ENCODE peak calls at places on chromosomes 12 and 14, in nine cellular contexts. Z, X, L, Q, P, G, O, H and C are unnamed samples. For H3K27me3, the result is how much of the 10 kb centered on the place peaks cover.

GRCh38 chr14:62269204-62269603 is 507.0 kb downstream of the SNAPC1 start:
- DNase-seq in Z (no peak), X (no peak), L (no peak), Q (no peak), P (no peak), G (peak), O (no peak), H (peak), C (no peak)

GRCh38 chr14:54918427-54918826 is 15.8 kb upstream of the GCH1 start:
- DNase-seq in Z (no peak), X (no peak), L (no peak), Q (no peak), P (no peak), G (no peak), O (no peak), H (no peak), C (no peak)

GRCh38 chr12:103840399-103840880 is 594 bp downstream of the NT5DC3 start:
- DNase-seq in Z (no peak), X (no peak), L (peak), Q (no peak), P (peak), G (peak), O (no peak), H (no peak), C (no peak)

GRCh38 chr12:103924761-103925641 is 5.2 kb upstream of the HSP90B1 start:
- DNase-seq in Z (peak), X (peak), L (no peak), Q (no peak), P (peak), G (peak), O (no peak), H (no peak), C (no peak)

GRCh38 chr14:72704507-72704906 is 189.4 kb downstream of the DPF3 start:
- DNase-seq in Z (no peak), X (no peak), L (no peak), Q (no peak), P (no peak), G (no peak), O (no peak), H (no peak), C (no peak)

GRCh38 chr12:121926874-121927706 is 8.7 kb downstream of the CFAP251 start:
- DNase-seq in Z (peak), X (no peak), L (no peak), Q (no peak), P (no peak), G (no peak), O (no peak), H (no peak), C (no peak)

GRCh38 chr12:94930772-94931171 is 72.7 kb downstream of the NDUFA12 start:
- DNase-seq in Z (no peak), X (no peak), L (no peak), Q (no peak), P (no peak), G (no peak), O (no peak), H (no peak), C (no peak)

GRCh38 chr12:50099302-50100008 is 4.4 kb upstream of the GPD1 start:
- DNase-seq in Z (no peak), X (no peak), L (no peak), Q (no peak), P (no peak), G (peak), O (no peak), H (no peak), C (no peak)

GRCh38 chr14:98444077-98444476 is 827.9 kb downstream of the BCL11B start:
- DNase-seq in Z (no peak), X (no peak), L (no peak), Q (no peak), P (peak), G (no peak), O (no peak), H (no peak), C (no peak)

GRCh38 chr12:3951380-3952135 is 78.4 kb upstream of the PARP11 start:
- DNase-seq in Z (no peak), X (no peak), L (no peak), Q (no peak), P (peak), G (no peak), O (no peak), H (no peak), C (no peak)

GRCh38 chr12:82130763-82131162 is 227.4 kb downstream of the CCDC59 start:
- DNase-seq in Z (no peak), X (no peak), L (no peak), Q (no peak), P (no peak), G (peak), O (no peak), H (no peak), C (no peak)

GRCh38 chr12:1972856-1973317 is 31.4 kb downstream of the DCP1B start:
- DNase-seq in Z (no peak), X (peak), L (no peak), Q (no peak), P (no peak), G (peak), O (peak), H (no peak), C (peak)

GRCh38 chr12:102950107-102950949 is 7.1 kb upstream of the ASCL1 start:
- DNase-seq in Z (no peak), X (no peak), L (peak), Q (no peak), P (no peak), G (no peak), O (no peak), H (peak), C (no peak)

DNA sequence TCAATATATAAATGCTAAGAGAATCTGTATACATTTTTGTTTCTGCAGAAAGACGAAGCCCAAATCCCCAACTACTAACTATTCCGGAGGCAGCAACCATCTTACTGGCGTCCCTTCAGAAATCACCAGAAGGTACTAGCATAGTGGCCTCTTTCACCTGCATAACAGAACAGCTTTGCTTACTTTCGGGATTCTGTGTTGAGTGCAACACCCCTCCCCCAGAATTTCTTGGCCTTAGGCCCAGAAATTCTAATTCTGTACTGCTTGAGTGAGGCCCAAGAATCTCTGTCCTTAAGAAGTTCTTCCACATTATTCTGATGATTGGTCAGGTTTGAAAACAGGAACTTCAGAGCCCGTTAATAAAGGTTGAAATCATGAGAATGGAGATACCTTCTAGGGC is 2.9 kb downstream of the SPX start:
- DNase-seq in Z (no peak), X (no peak), L (no peak), Q (no peak), P (no peak), G (no peak), O (peak), H (no peak), C (no peak)
- H3K27me3 ChIP-seq in Z (under half), X (under half), L (under half), Q (half or more), P (under half), G (under half), O (under half), H (under half), C (under half)

GRCh38 chr12:22332191-22332590 is 2.3 kb downstream of the ST8SIA1 start:
- DNase-seq in Z (no peak), X (no peak), L (no peak), Q (no peak), P (no peak), G (no peak), O (no peak), H (no peak), C (no peak)

GRCh38 chr12:22334696-22335290 is at the start of gene ST8SIA1:
- DNase-seq in Z (no peak), X (no peak), L (peak), Q (no peak), P (peak), G (peak), O (peak), H (no peak), C (peak)

GRCh38 chr12:22333751-22334695 is 484 bp downstream of the ST8SIA1 start:
- DNase-seq in Z (no peak), X (no peak), L (peak), Q (no peak), P (peak), G (no peak), O (no peak), H (no peak), C (no peak)

DNA sequence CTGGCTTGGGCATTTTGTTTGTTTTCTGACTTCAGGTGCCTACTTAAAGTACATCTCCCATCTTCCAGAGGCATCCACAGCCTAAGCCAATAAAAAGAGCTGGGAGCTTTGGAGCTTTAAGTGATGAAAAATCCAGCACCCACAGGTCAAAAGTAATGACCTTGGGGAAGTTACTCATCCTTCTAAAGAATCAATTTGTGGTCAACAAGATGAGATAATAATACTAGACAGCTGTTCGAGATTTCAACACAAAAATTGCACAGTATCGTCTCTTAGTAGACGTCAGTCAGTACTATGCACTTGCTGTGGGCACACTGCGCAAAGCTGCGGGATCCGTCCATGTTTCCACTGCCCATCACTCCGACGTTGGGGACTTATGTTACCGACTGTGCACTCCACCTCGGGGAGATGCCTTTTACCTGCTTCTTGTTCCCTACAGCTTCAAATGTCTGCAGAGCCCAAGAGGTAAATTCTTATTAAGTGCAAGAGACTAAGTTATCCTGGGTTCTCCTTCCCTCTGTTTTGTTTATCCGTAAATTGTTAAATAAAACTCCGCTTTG is 1.2 kb downstream of the ST8SIA1 start:
- DNase-seq in Z (no peak), X (peak), L (no peak), Q (no peak), P (no peak), G (no peak), O (no peak), H (no peak), C (no peak)
- H3K27me3 ChIP-seq in Z (under half), X (under half), L (under half), Q (under half), P (under half), G (under half), O (under half), H (under half), C (under half)

GRCh38 chr14:76376001-76376404 is at the start of gene ESRRB:
- DNase-seq in Z (no peak), X (no peak), L (no peak), Q (no peak), P (no peak), G (peak), O (no peak), H (no peak), C (no peak)

GRCh38 chr14:76375484-76375883 is 453 bp upstream of the ESRRB start:
- DNase-seq in Z (no peak), X (no peak), L (no peak), Q (no peak), P (no peak), G (no peak), O (no peak), H (no peak), C (no peak)

GRCh38 chr14:76376409-76376877 is 506 bp downstream of the ESRRB start:
- DNase-seq in Z (no peak), X (no peak), L (no peak), Q (no peak), P (no peak), G (no peak), O (no peak), H (no peak), C (no peak)

GRCh38 chr14:76376878-76377523 is 1.1 kb downstream of the ESRRB start:
- DNase-seq in Z (no peak), X (no peak), L (no peak), Q (no peak), P (no peak), G (peak), O (no peak), H (no peak), C (no peak)

DNA sequence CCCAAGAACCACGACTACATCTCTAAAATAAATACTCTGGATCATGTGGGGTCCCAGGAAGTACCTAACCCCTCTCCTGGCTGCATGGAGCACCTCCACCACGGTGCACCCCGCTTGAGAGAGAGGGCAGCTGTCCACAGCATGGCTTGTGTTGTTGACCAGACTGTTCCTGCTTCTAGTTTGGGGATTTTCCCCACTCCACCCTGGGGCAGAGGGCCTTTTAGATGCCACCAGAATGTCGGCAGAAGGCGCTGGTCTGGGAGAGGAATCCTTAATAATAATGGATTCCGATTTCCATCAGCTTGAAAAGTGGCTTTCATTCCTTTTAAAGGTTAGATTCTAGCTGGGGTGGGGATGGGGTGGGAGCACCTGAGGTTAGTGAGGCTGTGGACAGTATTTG is 1.7 kb downstream of the ESRRB start:
- DNase-seq in Z (no peak), X (no peak), L (no peak), Q (no peak), P (no peak), G (no peak), O (no peak), H (no peak), C (no peak)
- H3K27me3 ChIP-seq in Z (under half), X (half or more), L (under half), Q (under half), P (under half), G (half or more), O (half or more), H (under half), C (under half)

GRCh38 chr14:60641722-60642269 is 7.5 kb downstream of the SIX1 start:
- DNase-seq in Z (no peak), X (no peak), L (no peak), Q (no peak), P (no peak), G (no peak), O (no peak), H (no peak), C (no peak)

GRCh38 chr14:60642790-60643397 is 6.4 kb downstream of the SIX1 start:
- DNase-seq in Z (no peak), X (no peak), L (no peak), Q (no peak), P (no peak), G (no peak), O (no peak), H (no peak), C (no peak)

GRCh38 chr14:60643443-60644402 is 5.6 kb downstream of the SIX1 start:
- DNase-seq in Z (no peak), X (no peak), L (no peak), Q (no peak), P (no peak), G (no peak), O (no peak), H (no peak), C (no peak)

GRCh38 chr14:60640859-60641721 is 8.2 kb downstream of the SIX1 start:
- DNase-seq in Z (no peak), X (no peak), L (no peak), Q (no peak), P (no peak), G (no peak), O (no peak), H (no peak), C (no peak)

DNA sequence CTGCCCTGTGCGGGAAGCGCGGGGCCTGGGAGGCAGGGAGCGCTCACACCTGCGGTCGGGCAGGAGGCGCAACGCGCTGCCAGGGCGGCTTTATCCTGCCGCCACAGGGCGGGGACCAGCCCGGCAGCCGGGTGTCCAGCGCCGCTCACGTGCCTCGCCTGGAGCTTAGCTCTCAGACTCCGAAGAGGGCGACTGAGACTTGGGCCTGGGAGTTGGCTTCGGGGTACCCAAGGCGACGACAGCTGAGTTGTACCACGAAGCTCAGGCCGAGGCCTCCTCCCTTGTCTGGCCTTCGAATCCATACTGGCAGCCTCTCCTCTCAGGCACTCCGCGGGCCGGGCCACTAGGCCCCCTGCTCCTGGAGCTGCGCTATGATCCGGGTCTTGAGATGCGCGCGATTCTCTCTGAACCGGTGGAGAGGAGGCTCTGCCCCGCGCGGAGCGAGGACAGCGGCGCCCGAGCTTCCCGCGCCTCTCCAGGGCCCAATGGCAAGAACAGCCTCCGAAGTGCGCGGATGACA is 6.9 kb downstream of the SIX1 start:
- DNase-seq in Z (no peak), X (no peak), L (no peak), Q (no peak), P (no peak), G (no peak), O (no peak), H (no peak), C (no peak)
- H3K27me3 ChIP-seq in Z (under half), X (under half), L (under half), Q (half or more), P (under half), G (under half), O (half or more), H (half or more), C (half or more)